ENCODE peak calls at places on chromosomes 4 and X, in eight cellular contexts. E, U, K, O, V, B, L and Y are unnamed samples.

GRCh38 chrX:19659929-19660328 is 144.6 kb upstream of the MAP3K15 start:
- DNase-seq in U (no peak), B (no peak), E (no peak), K (no peak), L (no peak), O (no peak), V (peak; percentile 58), Y (no peak)

GRCh38 chr4:124018383-124019317 is 622.1 kb downstream of the SPRY1 start:
- DNase-seq in O (peak; percentile 79), L (no peak), K (peak; percentile 55), B (peak; percentile 19), E (peak; percentile 68), V (no peak), U (no peak), Y (peak; percentile 12)

GRCh38 chrX:9622128-9622527 is 143.5 kb downstream of the GPR143 start:
- DNase-seq in O (no peak), U (no peak), L (no peak), E (no peak), V (no peak), K (no peak), B (no peak), Y (no peak)

GRCh38 chr4:11397819-11398610 is 30.7 kb downstream of the HS3ST1 start:
- DNase-seq in E (no peak), V (no peak), K (no peak), L (no peak), B (no peak), O (no peak), U (no peak), Y (no peak)

GRCh38 chrX:111779582-111779981 is 96.4 kb upstream of the TRPC5OS start:
- DNase-seq in O (no peak), V (peak; percentile 1), L (no peak), U (no peak), E (no peak), K (no peak), B (no peak), Y (peak; percentile 59)

GRCh38 chr4:137685357-137685756 is 153.1 kb upstream of the PCDH18 start:
- DNase-seq in U (no peak), L (no peak), E (no peak), K (no peak), O (no peak), B (no peak), V (no peak), Y (no peak)

GRCh38 chr4:153710681-153711080 is 26.6 kb downstream of the TLR2 start:
- DNase-seq in V (no peak), E (no peak), O (no peak), U (no peak), L (no peak), K (no peak), B (no peak), Y (no peak)

GRCh38 chrX:128057421-128057820 is 5.2 kb upstream of the ACTRT1 start:
- DNase-seq in L (no peak), O (no peak), K (no peak), V (no peak), B (no peak), U (no peak), E (no peak), Y (no peak)

GRCh38 chr4:76571274-76571673 is 136.2 kb downstream of the SHROOM3 start:
- DNase-seq in K (no peak), U (no peak), O (no peak), L (no peak), B (no peak), V (peak; percentile 16), E (no peak), Y (no peak)

GRCh38 chr4:101970555-101970954 is 180.0 kb downstream of the BANK1 start:
- DNase-seq in E (no peak), U (no peak), B (no peak), L (no peak), K (no peak), V (peak; percentile 74), O (no peak), Y (no peak)

GRCh38 chrX:150692837-150693781 is at the start of gene MTMR1:
- DNase-seq in K (peak; percentile 42), O (peak; percentile 67), L (no peak), E (peak; percentile 39), V (no peak), B (peak; percentile 42), U (no peak), Y (peak; percentile 34)

GRCh38 chr4:42410446-42410845 is 13.2 kb downstream of the SHISA3 start:
- DNase-seq in O (no peak), V (no peak), U (no peak), B (no peak), K (no peak), E (no peak), L (no peak), Y (no peak)

GRCh38 chrX:48972214-48973164 is 845 bp upstream of the KCND1 start:
- DNase-seq in L (no peak), U (peak; percentile 10), B (peak; percentile 42), O (no peak), K (no peak), E (peak; percentile 30), V (peak; percentile 60), Y (peak; percentile 57)

GRCh38 chrX:109310031-109310430 is 171.9 kb downstream of the GUCY2F start:
- DNase-seq in V (no peak), U (no peak), K (no peak), E (no peak), O (no peak), L (no peak), B (no peak), Y (no peak)

GRCh38 chr4:112170451-112170993 is 25.3 kb downstream of the FAM241A start:
- DNase-seq in E (no peak), O (no peak), L (no peak), V (peak; percentile 78), K (no peak), B (no peak), U (peak; percentile 94), Y (peak; percentile 79)

GRCh38 chrX:47771473-47771872 is 65.2 kb upstream of the ZNF81 start:
- DNase-seq in O (no peak), B (no peak), V (no peak), L (no peak), U (no peak), K (no peak), E (no peak), Y (no peak)

GRCh38 chr4:175273995-175274753 is 356.0 kb downstream of the ADAM29 start:
- DNase-seq in K (no peak), E (no peak), V (no peak), U (no peak), O (no peak), B (no peak), L (no peak), Y (no peak)

DNA sequence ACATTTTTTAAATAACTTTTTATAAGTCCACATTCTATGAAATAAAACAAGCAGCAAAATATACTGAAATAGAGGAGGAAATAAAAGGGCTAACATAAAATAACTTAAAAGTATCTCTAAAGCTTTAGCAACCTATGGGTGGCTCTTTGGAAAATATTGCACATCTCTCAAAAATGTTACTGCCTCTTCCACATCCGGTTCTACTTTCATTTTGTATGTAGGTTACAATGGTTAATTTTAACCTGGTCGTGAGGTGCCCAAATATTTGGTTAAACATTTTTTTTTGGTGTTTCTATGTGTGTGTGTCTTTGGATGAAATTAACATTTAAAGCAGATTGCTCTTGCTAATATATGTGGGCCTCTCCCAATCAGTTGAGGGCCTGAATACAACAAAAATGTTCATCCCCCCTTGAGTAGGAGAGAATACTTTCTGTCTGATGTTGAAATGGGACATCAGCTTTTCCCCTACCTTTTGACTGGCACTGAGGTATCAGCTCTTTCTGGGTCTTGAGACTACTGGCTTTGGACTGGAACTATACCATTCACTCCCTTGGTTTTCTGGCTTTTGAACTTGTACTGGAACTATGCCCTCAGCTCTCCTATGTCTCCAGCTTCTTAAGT is 353.0 kb downstream of the ADAM29 start:
- DNase-seq in E (no peak), O (no peak), U (no peak), L (no peak), V (no peak), B (no peak), K (no peak), Y (no peak)
- TF ChIP-seq POLR2A in E (no peak), O (no peak), U (no peak), L (no peak), V (no peak), B (no peak), K (no peak), Y (no peak)

DNA sequence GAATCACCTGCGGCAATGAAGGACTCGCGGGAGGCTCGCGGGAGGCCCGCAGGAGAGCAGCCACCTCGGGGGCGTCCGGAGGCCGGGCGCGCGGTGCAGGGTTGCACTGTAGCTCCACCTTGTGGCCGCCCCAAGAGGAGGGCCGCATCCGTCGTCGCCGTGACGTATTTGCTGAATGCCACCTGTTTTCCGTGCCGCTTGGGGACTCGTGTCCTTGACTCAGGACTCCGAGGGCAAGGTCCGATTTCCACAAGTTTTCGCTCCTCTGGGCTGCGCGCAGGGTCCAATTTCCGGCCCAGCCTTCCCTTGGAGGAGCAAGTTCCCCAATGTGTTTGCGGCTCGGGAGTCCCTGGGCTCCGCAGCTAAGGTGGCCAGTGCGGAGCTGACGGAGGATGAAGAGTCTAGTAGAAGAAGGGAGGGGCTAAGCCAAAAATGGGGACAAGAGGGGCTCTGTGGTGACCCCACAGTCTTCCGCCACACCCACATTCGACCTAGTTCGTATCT is 10.7 kb upstream of the DLG3 start:
- DNase-seq in V (peak; percentile 70), U (peak; percentile 49), B (peak; percentile 83), L (peak; percentile 74), O (peak; percentile 85), E (peak; percentile 56), K (peak; percentile 66), Y (peak; percentile 78)
- TF ChIP-seq POLR2A in V (no peak), U (no peak), B (peak; percentile 37), L (no peak), O (no peak), E (no peak), K (no peak), Y (no peak)

DNA sequence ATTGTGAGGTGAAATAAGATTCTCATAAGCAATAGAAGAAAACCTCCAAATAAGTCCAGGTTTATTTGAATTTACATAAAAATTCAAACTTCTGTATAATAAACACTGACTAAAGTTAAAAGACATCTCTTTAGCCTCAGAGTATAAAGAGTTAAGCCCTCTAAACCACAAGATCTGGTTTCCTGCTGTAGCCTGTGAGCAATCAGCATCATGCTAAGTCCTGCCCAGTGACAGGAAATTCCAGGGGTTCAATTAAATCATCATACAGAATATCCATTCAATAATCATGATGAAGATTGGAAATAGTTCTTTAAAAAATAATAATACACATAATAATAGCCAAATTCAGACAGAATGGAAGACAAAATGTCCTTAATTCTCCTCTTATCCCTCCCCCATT is 139.2 kb upstream of the DGKK start:
- DNase-seq in E (no peak), K (no peak), L (no peak), U (no peak), V (no peak), B (no peak), O (no peak), Y (no peak)
- TF ChIP-seq POLR2A in E (no peak), K (no peak), L (no peak), U (no peak), V (no peak), B (no peak), O (no peak), Y (no peak)

DNA sequence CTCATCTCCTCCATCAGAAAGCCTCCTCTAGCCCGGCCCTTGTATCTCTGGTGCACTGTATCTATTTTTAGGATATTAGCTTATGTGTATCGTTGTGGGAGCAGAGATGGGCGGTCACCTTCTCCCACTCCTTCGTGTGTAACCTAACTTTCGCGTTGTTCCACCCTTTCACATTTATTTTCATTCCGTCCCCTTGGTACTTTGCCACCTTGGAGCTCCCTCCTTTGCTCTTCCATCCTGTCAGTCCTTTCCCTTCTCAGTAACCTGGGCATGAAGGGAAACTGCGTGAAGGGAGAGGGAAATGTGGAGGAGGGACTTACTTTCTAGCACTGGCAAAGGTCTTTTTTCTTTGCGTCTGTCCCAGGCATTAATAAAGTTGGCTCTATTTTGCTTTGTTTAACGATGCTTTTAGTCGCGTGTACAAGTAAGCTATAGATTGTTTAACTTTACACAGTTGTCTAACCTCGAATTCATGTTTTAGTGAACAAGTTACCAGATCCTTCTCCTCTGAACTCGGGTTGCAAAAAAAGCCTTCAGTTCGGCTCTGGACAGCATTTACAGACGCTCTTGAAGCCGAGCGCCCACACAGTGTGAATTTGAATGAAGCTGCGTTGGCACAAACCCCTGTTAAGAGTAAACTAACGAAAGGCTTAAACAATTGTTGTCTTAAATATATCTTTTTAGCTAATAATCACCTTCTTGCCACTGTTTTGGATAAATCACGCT is 3.9 kb downstream of the PCDH10 start:
- DNase-seq in U (no peak), B (no peak), V (no peak), L (no peak), E (no peak), K (no peak), O (no peak), Y (no peak)
- TF ChIP-seq POLR2A in U (no peak), B (no peak), V (no peak), L (no peak), E (no peak), K (no peak), O (no peak), Y (no peak)